ENCODE peak calls at places on chromosomes 6 and 20, in five cellular contexts. One of them, this sample, is unnamed.

GRCh38 chr6:75156186-75156878 is 49.5 kb downstream of the COL12A1 start:
- DNase-seq in NCI-H446 treated with DMSO at 0.1 percent for 48 hours: no peak
- DNase-seq in NCI-H460: no peak
- DNase-seq in foreskin fibroblast: no peak
- DNase-seq in stimulated activated CD8-positive, alpha-beta memory T cell treated with anti-CD3 and anti-CD28 coated beads, Interleukin-12 subunit alpha, Interleukin-12 subunit beta, amount 100 ng/mL, for 4 hours: no peak
- DNase-seq in this sample: no peak

GRCh38 chr6:32244270-32244669 is 20.4 kb upstream of the NOTCH4 start:
- DNase-seq in NCI-H446 treated with DMSO at 0.1 percent for 48 hours: no peak
- DNase-seq in NCI-H460: no peak
- DNase-seq in foreskin fibroblast: peak
- DNase-seq in stimulated activated CD8-positive, alpha-beta memory T cell treated with anti-CD3 and anti-CD28 coated beads, Interleukin-12 subunit alpha, Interleukin-12 subunit beta, amount 100 ng/mL, for 4 hours: no peak
- DNase-seq in this sample: no peak

GRCh38 chr6:56168601-56169000 is 78.8 kb downstream of the COL21A1 start:
- DNase-seq in NCI-H446 treated with DMSO at 0.1 percent for 48 hours: no peak
- DNase-seq in NCI-H460: no peak
- DNase-seq in foreskin fibroblast: peak
- DNase-seq in stimulated activated CD8-positive, alpha-beta memory T cell treated with anti-CD3 and anti-CD28 coated beads, Interleukin-12 subunit alpha, Interleukin-12 subunit beta, amount 100 ng/mL, for 4 hours: no peak
- DNase-seq in this sample: no peak

GRCh38 chr20:8117636-8118413 is 14.2 kb upstream of the PLCB1 start:
- DNase-seq in NCI-H446 treated with DMSO at 0.1 percent for 48 hours: peak
- DNase-seq in NCI-H460: no peak
- DNase-seq in foreskin fibroblast: peak
- DNase-seq in stimulated activated CD8-positive, alpha-beta memory T cell treated with anti-CD3 and anti-CD28 coated beads, Interleukin-12 subunit alpha, Interleukin-12 subunit beta, amount 100 ng/mL, for 4 hours: no peak
- DNase-seq in this sample: no peak

GRCh38 chr20:62387993-62388635 is 1.2 kb downstream of the RPS21 start:
- DNase-seq in NCI-H446 treated with DMSO at 0.1 percent for 48 hours: no peak
- DNase-seq in NCI-H460: no peak
- DNase-seq in foreskin fibroblast: no peak
- DNase-seq in stimulated activated CD8-positive, alpha-beta memory T cell treated with anti-CD3 and anti-CD28 coated beads, Interleukin-12 subunit alpha, Interleukin-12 subunit beta, amount 100 ng/mL, for 4 hours: no peak
- DNase-seq in this sample: no peak

GRCh38 chr20:51326241-51326819 is 216.2 kb downstream of the NFATC2 start:
- DNase-seq in NCI-H446 treated with DMSO at 0.1 percent for 48 hours: no peak
- DNase-seq in NCI-H460: peak
- DNase-seq in foreskin fibroblast: peak
- DNase-seq in stimulated activated CD8-positive, alpha-beta memory T cell treated with anti-CD3 and anti-CD28 coated beads, Interleukin-12 subunit alpha, Interleukin-12 subunit beta, amount 100 ng/mL, for 4 hours: peak
- DNase-seq in this sample: peak

GRCh38 chr20:48616481-48616880 is 211.3 kb downstream of the PREX1 start:
- DNase-seq in NCI-H446 treated with DMSO at 0.1 percent for 48 hours: no peak
- DNase-seq in NCI-H460: no peak
- DNase-seq in foreskin fibroblast: no peak
- DNase-seq in stimulated activated CD8-positive, alpha-beta memory T cell treated with anti-CD3 and anti-CD28 coated beads, Interleukin-12 subunit alpha, Interleukin-12 subunit beta, amount 100 ng/mL, for 4 hours: no peak
- DNase-seq in this sample: no peak

GRCh38 chr6:1027109-1027794 is 284.6 kb upstream of the FOXQ1 start:
- DNase-seq in NCI-H446 treated with DMSO at 0.1 percent for 48 hours: no peak
- DNase-seq in NCI-H460: peak
- DNase-seq in foreskin fibroblast: peak
- DNase-seq in stimulated activated CD8-positive, alpha-beta memory T cell treated with anti-CD3 and anti-CD28 coated beads, Interleukin-12 subunit alpha, Interleukin-12 subunit beta, amount 100 ng/mL, for 4 hours: no peak
- DNase-seq in this sample: no peak

GRCh38 chr6:25583906-25584305 is 68.1 kb upstream of the SCGN start:
- DNase-seq in NCI-H446 treated with DMSO at 0.1 percent for 48 hours: no peak
- DNase-seq in NCI-H460: no peak
- DNase-seq in foreskin fibroblast: no peak
- DNase-seq in stimulated activated CD8-positive, alpha-beta memory T cell treated with anti-CD3 and anti-CD28 coated beads, Interleukin-12 subunit alpha, Interleukin-12 subunit beta, amount 100 ng/mL, for 4 hours: no peak
- DNase-seq in this sample: no peak

GRCh38 chr6:11738681-11739375 is 39.8 kb downstream of the ADTRP start:
- DNase-seq in NCI-H446 treated with DMSO at 0.1 percent for 48 hours: peak
- DNase-seq in NCI-H460: no peak
- DNase-seq in foreskin fibroblast: no peak
- DNase-seq in stimulated activated CD8-positive, alpha-beta memory T cell treated with anti-CD3 and anti-CD28 coated beads, Interleukin-12 subunit alpha, Interleukin-12 subunit beta, amount 100 ng/mL, for 4 hours: no peak
- DNase-seq in this sample: no peak

GRCh38 chr6:134640229-134640628 is 309.7 kb downstream of the ALDH8A1 start:
- DNase-seq in NCI-H446 treated with DMSO at 0.1 percent for 48 hours: peak
- DNase-seq in NCI-H460: no peak
- DNase-seq in foreskin fibroblast: no peak
- DNase-seq in stimulated activated CD8-positive, alpha-beta memory T cell treated with anti-CD3 and anti-CD28 coated beads, Interleukin-12 subunit alpha, Interleukin-12 subunit beta, amount 100 ng/mL, for 4 hours: no peak
- DNase-seq in this sample: no peak

GRCh38 chr20:48584391-48585249 is 243.2 kb downstream of the PREX1 start:
- DNase-seq in NCI-H446 treated with DMSO at 0.1 percent for 48 hours: peak
- DNase-seq in NCI-H460: no peak
- DNase-seq in foreskin fibroblast: no peak
- DNase-seq in stimulated activated CD8-positive, alpha-beta memory T cell treated with anti-CD3 and anti-CD28 coated beads, Interleukin-12 subunit alpha, Interleukin-12 subunit beta, amount 100 ng/mL, for 4 hours: no peak
- DNase-seq in this sample: no peak

GRCh38 chr6:163460307-163460782 is 45.8 kb downstream of the QKI start:
- DNase-seq in NCI-H446 treated with DMSO at 0.1 percent for 48 hours: no peak
- DNase-seq in NCI-H460: no peak
- DNase-seq in foreskin fibroblast: no peak
- DNase-seq in stimulated activated CD8-positive, alpha-beta memory T cell treated with anti-CD3 and anti-CD28 coated beads, Interleukin-12 subunit alpha, Interleukin-12 subunit beta, amount 100 ng/mL, for 4 hours: no peak
- DNase-seq in this sample: no peak

GRCh38 chr20:3898639-3899038 is 9.5 kb downstream of the PANK2 start:
- DNase-seq in NCI-H446 treated with DMSO at 0.1 percent for 48 hours: no peak
- DNase-seq in NCI-H460: no peak
- DNase-seq in foreskin fibroblast: no peak
- DNase-seq in stimulated activated CD8-positive, alpha-beta memory T cell treated with anti-CD3 and anti-CD28 coated beads, Interleukin-12 subunit alpha, Interleukin-12 subunit beta, amount 100 ng/mL, for 4 hours: no peak
- DNase-seq in this sample: no peak

GRCh38 chr6:130018830-130019795 is 732 bp downstream of the L3MBTL3 start:
- DNase-seq in NCI-H446 treated with DMSO at 0.1 percent for 48 hours: no peak
- DNase-seq in NCI-H460: no peak
- DNase-seq in foreskin fibroblast: peak
- DNase-seq in stimulated activated CD8-positive, alpha-beta memory T cell treated with anti-CD3 and anti-CD28 coated beads, Interleukin-12 subunit alpha, Interleukin-12 subunit beta, amount 100 ng/mL, for 4 hours: peak
- DNase-seq in this sample: peak

GRCh38 chr6:126253421-126253820 is 86.5 kb upstream of the CENPW start:
- DNase-seq in NCI-H446 treated with DMSO at 0.1 percent for 48 hours: no peak
- DNase-seq in NCI-H460: no peak
- DNase-seq in foreskin fibroblast: no peak
- DNase-seq in stimulated activated CD8-positive, alpha-beta memory T cell treated with anti-CD3 and anti-CD28 coated beads, Interleukin-12 subunit alpha, Interleukin-12 subunit beta, amount 100 ng/mL, for 4 hours: no peak
- DNase-seq in this sample: no peak

GRCh38 chr6:35077713-35078105 is 63.4 kb downstream of the TCP11 start:
- DNase-seq in NCI-H446 treated with DMSO at 0.1 percent for 48 hours: no peak
- DNase-seq in NCI-H460: no peak
- DNase-seq in foreskin fibroblast: no peak
- DNase-seq in stimulated activated CD8-positive, alpha-beta memory T cell treated with anti-CD3 and anti-CD28 coated beads, Interleukin-12 subunit alpha, Interleukin-12 subunit beta, amount 100 ng/mL, for 4 hours: no peak
- DNase-seq in this sample: no peak

GRCh38 chr6:162200945-162201692 is 526.4 kb downstream of the PRKN start:
- DNase-seq in NCI-H446 treated with DMSO at 0.1 percent for 48 hours: no peak
- DNase-seq in NCI-H460: no peak
- DNase-seq in foreskin fibroblast: no peak
- DNase-seq in stimulated activated CD8-positive, alpha-beta memory T cell treated with anti-CD3 and anti-CD28 coated beads, Interleukin-12 subunit alpha, Interleukin-12 subunit beta, amount 100 ng/mL, for 4 hours: no peak
- DNase-seq in this sample: no peak

GRCh38 chr20:41447026-41447425 is 80.4 kb upstream of the EMILIN3 start:
- DNase-seq in NCI-H446 treated with DMSO at 0.1 percent for 48 hours: no peak
- DNase-seq in NCI-H460: no peak
- DNase-seq in foreskin fibroblast: no peak
- DNase-seq in stimulated activated CD8-positive, alpha-beta memory T cell treated with anti-CD3 and anti-CD28 coated beads, Interleukin-12 subunit alpha, Interleukin-12 subunit beta, amount 100 ng/mL, for 4 hours: no peak
- DNase-seq in this sample: no peak

GRCh38 chr20:21607971-21608735 is 94.3 kb upstream of the NKX2-2 start:
- DNase-seq in NCI-H446 treated with DMSO at 0.1 percent for 48 hours: peak
- DNase-seq in NCI-H460: no peak
- DNase-seq in foreskin fibroblast: no peak
- DNase-seq in stimulated activated CD8-positive, alpha-beta memory T cell treated with anti-CD3 and anti-CD28 coated beads, Interleukin-12 subunit alpha, Interleukin-12 subunit beta, amount 100 ng/mL, for 4 hours: no peak
- DNase-seq in this sample: peak

GRCh38 chr6:144718431-144718830 is 433.3 kb downstream of the UTRN start:
- DNase-seq in NCI-H446 treated with DMSO at 0.1 percent for 48 hours: no peak
- DNase-seq in NCI-H460: no peak
- DNase-seq in foreskin fibroblast: peak
- DNase-seq in stimulated activated CD8-positive, alpha-beta memory T cell treated with anti-CD3 and anti-CD28 coated beads, Interleukin-12 subunit alpha, Interleukin-12 subunit beta, amount 100 ng/mL, for 4 hours: no peak
- DNase-seq in this sample: no peak

GRCh38 chr6:34030831-34031566 is 114.9 kb downstream of the GRM4 start:
- DNase-seq in NCI-H446 treated with DMSO at 0.1 percent for 48 hours: no peak
- DNase-seq in NCI-H460: no peak
- DNase-seq in foreskin fibroblast: no peak
- DNase-seq in stimulated activated CD8-positive, alpha-beta memory T cell treated with anti-CD3 and anti-CD28 coated beads, Interleukin-12 subunit alpha, Interleukin-12 subunit beta, amount 100 ng/mL, for 4 hours: no peak
- DNase-seq in this sample: no peak

GRCh38 chr20:64151634-64152530 is 12.4 kb upstream of the MYT1 start:
- DNase-seq in NCI-H446 treated with DMSO at 0.1 percent for 48 hours: no peak
- DNase-seq in NCI-H460: no peak
- DNase-seq in foreskin fibroblast: no peak
- DNase-seq in stimulated activated CD8-positive, alpha-beta memory T cell treated with anti-CD3 and anti-CD28 coated beads, Interleukin-12 subunit alpha, Interleukin-12 subunit beta, amount 100 ng/mL, for 4 hours: no peak
- DNase-seq in this sample: no peak

GRCh38 chr20:38275815-38276550 is 15.4 kb upstream of the KIAA1755 start:
- DNase-seq in NCI-H446 treated with DMSO at 0.1 percent for 48 hours: no peak
- DNase-seq in NCI-H460: peak
- DNase-seq in foreskin fibroblast: peak
- DNase-seq in stimulated activated CD8-positive, alpha-beta memory T cell treated with anti-CD3 and anti-CD28 coated beads, Interleukin-12 subunit alpha, Interleukin-12 subunit beta, amount 100 ng/mL, for 4 hours: no peak
- DNase-seq in this sample: no peak